ENCODE peak calls at places on chromosomes 1 and 21, in ten cellular contexts. One of them, this sample, is unnamed.

GRCh38 chr1:16998589-16998988 is 13.1 kb downstream of the ATP13A2 start:
- DNase-seq in left cardiac atrium: no peak
- DNase-seq in GM12865: no peak
- DNase-seq in aorta: no peak
- DNase-seq in NCI-H1105 treated with DMSO at 0.1 percent for 48 hours: no peak
- DNase-seq in pons: no peak
- DNase-seq in RPMI8226: no peak
- DNase-seq in HEK293T: no peak
- DNase-seq in kidney: no peak
- DNase-seq in stimulated activated CD4-positive, alpha-beta T cell treated with anti-CD3 and anti-CD28 coated beads, Interleukin-12 subunit alpha, Interleukin-12 subunit beta, amount 100 ng/mL, for 4 hours: no peak
- DNase-seq in this sample: no peak

GRCh38 chr1:51877434-51878306 is 857 bp downstream of the NRDC start:
- DNase-seq in left cardiac atrium: peak
- DNase-seq in GM12865: peak
- DNase-seq in aorta: peak
- DNase-seq in NCI-H1105 treated with DMSO at 0.1 percent for 48 hours: no peak
- DNase-seq in pons: peak
- DNase-seq in RPMI8226: peak
- DNase-seq in HEK293T: peak
- DNase-seq in kidney: no peak
- DNase-seq in stimulated activated CD4-positive, alpha-beta T cell treated with anti-CD3 and anti-CD28 coated beads, Interleukin-12 subunit alpha, Interleukin-12 subunit beta, amount 100 ng/mL, for 4 hours: no peak
- DNase-seq in this sample: no peak

GRCh38 chr21:33299181-33299752 is 25.5 kb upstream of the IFNAR1 start:
- DNase-seq in left cardiac atrium: no peak
- DNase-seq in GM12865: peak
- DNase-seq in aorta: no peak
- DNase-seq in NCI-H1105 treated with DMSO at 0.1 percent for 48 hours: no peak
- DNase-seq in pons: no peak
- DNase-seq in RPMI8226: peak
- DNase-seq in HEK293T: no peak
- DNase-seq in kidney: no peak
- DNase-seq in stimulated activated CD4-positive, alpha-beta T cell treated with anti-CD3 and anti-CD28 coated beads, Interleukin-12 subunit alpha, Interleukin-12 subunit beta, amount 100 ng/mL, for 4 hours: peak
- DNase-seq in this sample: no peak

GRCh38 chr1:108609483-108610066 is 49.7 kb downstream of the EEIG2 start:
- DNase-seq in left cardiac atrium: no peak
- DNase-seq in GM12865: no peak
- DNase-seq in aorta: no peak
- DNase-seq in NCI-H1105 treated with DMSO at 0.1 percent for 48 hours: peak
- DNase-seq in pons: no peak
- DNase-seq in RPMI8226: no peak
- DNase-seq in HEK293T: no peak
- DNase-seq in kidney: no peak
- DNase-seq in stimulated activated CD4-positive, alpha-beta T cell treated with anti-CD3 and anti-CD28 coated beads, Interleukin-12 subunit alpha, Interleukin-12 subunit beta, amount 100 ng/mL, for 4 hours: no peak
- DNase-seq in this sample: no peak

GRCh38 chr1:83964153-83964552 is 34.8 kb downstream of the TTLL7 start:
- DNase-seq in left cardiac atrium: no peak
- DNase-seq in GM12865: no peak
- DNase-seq in aorta: no peak
- DNase-seq in NCI-H1105 treated with DMSO at 0.1 percent for 48 hours: no peak
- DNase-seq in pons: no peak
- DNase-seq in RPMI8226: no peak
- DNase-seq in HEK293T: no peak
- DNase-seq in kidney: no peak
- DNase-seq in stimulated activated CD4-positive, alpha-beta T cell treated with anti-CD3 and anti-CD28 coated beads, Interleukin-12 subunit alpha, Interleukin-12 subunit beta, amount 100 ng/mL, for 4 hours: no peak
- DNase-seq in this sample: no peak

GRCh38 chr21:26961704-26962103 is 5.2 kb downstream of the ADAMTS5 start:
- DNase-seq in left cardiac atrium: no peak
- DNase-seq in GM12865: no peak
- DNase-seq in aorta: no peak
- DNase-seq in NCI-H1105 treated with DMSO at 0.1 percent for 48 hours: no peak
- DNase-seq in pons: no peak
- DNase-seq in RPMI8226: no peak
- DNase-seq in HEK293T: peak
- DNase-seq in kidney: no peak
- DNase-seq in stimulated activated CD4-positive, alpha-beta T cell treated with anti-CD3 and anti-CD28 coated beads, Interleukin-12 subunit alpha, Interleukin-12 subunit beta, amount 100 ng/mL, for 4 hours: no peak
- DNase-seq in this sample: no peak

GRCh38 chr1:39167632-39168209 is 36.8 kb upstream of the MACF1 start:
- DNase-seq in left cardiac atrium: no peak
- DNase-seq in GM12865: no peak
- DNase-seq in aorta: no peak
- DNase-seq in NCI-H1105 treated with DMSO at 0.1 percent for 48 hours: no peak
- DNase-seq in pons: no peak
- DNase-seq in RPMI8226: no peak
- DNase-seq in HEK293T: no peak
- DNase-seq in kidney: no peak
- DNase-seq in stimulated activated CD4-positive, alpha-beta T cell treated with anti-CD3 and anti-CD28 coated beads, Interleukin-12 subunit alpha, Interleukin-12 subunit beta, amount 100 ng/mL, for 4 hours: no peak
- DNase-seq in this sample: no peak

GRCh38 chr1:15454256-15454655 is 2.3 kb upstream of the CELA2A start:
- DNase-seq in left cardiac atrium: no peak
- DNase-seq in GM12865: no peak
- DNase-seq in aorta: no peak
- DNase-seq in NCI-H1105 treated with DMSO at 0.1 percent for 48 hours: no peak
- DNase-seq in pons: no peak
- DNase-seq in RPMI8226: no peak
- DNase-seq in HEK293T: no peak
- DNase-seq in kidney: no peak
- DNase-seq in stimulated activated CD4-positive, alpha-beta T cell treated with anti-CD3 and anti-CD28 coated beads, Interleukin-12 subunit alpha, Interleukin-12 subunit beta, amount 100 ng/mL, for 4 hours: no peak
- DNase-seq in this sample: no peak

GRCh38 chr1:75953461-75953860 is 21.3 kb upstream of the ASB17 start:
- DNase-seq in left cardiac atrium: no peak
- DNase-seq in GM12865: no peak
- DNase-seq in aorta: no peak
- DNase-seq in NCI-H1105 treated with DMSO at 0.1 percent for 48 hours: no peak
- DNase-seq in pons: no peak
- DNase-seq in RPMI8226: no peak
- DNase-seq in HEK293T: no peak
- DNase-seq in kidney: no peak
- DNase-seq in stimulated activated CD4-positive, alpha-beta T cell treated with anti-CD3 and anti-CD28 coated beads, Interleukin-12 subunit alpha, Interleukin-12 subunit beta, amount 100 ng/mL, for 4 hours: no peak
- DNase-seq in this sample: no peak

GRCh38 chr1:198890531-198890930 is 251.7 kb downstream of the PTPRC start:
- DNase-seq in left cardiac atrium: no peak
- DNase-seq in GM12865: no peak
- DNase-seq in aorta: no peak
- DNase-seq in NCI-H1105 treated with DMSO at 0.1 percent for 48 hours: peak
- DNase-seq in pons: no peak
- DNase-seq in RPMI8226: no peak
- DNase-seq in HEK293T: no peak
- DNase-seq in kidney: no peak
- DNase-seq in stimulated activated CD4-positive, alpha-beta T cell treated with anti-CD3 and anti-CD28 coated beads, Interleukin-12 subunit alpha, Interleukin-12 subunit beta, amount 100 ng/mL, for 4 hours: no peak
- DNase-seq in this sample: no peak

GRCh38 chr1:216332003-216332402 is 91.2 kb downstream of the USH2A start:
- DNase-seq in left cardiac atrium: no peak
- DNase-seq in GM12865: no peak
- DNase-seq in aorta: no peak
- DNase-seq in NCI-H1105 treated with DMSO at 0.1 percent for 48 hours: no peak
- DNase-seq in pons: no peak
- DNase-seq in RPMI8226: no peak
- DNase-seq in HEK293T: no peak
- DNase-seq in kidney: no peak
- DNase-seq in stimulated activated CD4-positive, alpha-beta T cell treated with anti-CD3 and anti-CD28 coated beads, Interleukin-12 subunit alpha, Interleukin-12 subunit beta, amount 100 ng/mL, for 4 hours: no peak
- DNase-seq in this sample: no peak

GRCh38 chr21:45356653-45357435 is 48.1 kb upstream of the COL18A1 start:
- DNase-seq in left cardiac atrium: no peak
- DNase-seq in GM12865: no peak
- DNase-seq in aorta: no peak
- DNase-seq in NCI-H1105 treated with DMSO at 0.1 percent for 48 hours: no peak
- DNase-seq in pons: no peak
- DNase-seq in RPMI8226: no peak
- DNase-seq in HEK293T: no peak
- DNase-seq in kidney: peak
- DNase-seq in stimulated activated CD4-positive, alpha-beta T cell treated with anti-CD3 and anti-CD28 coated beads, Interleukin-12 subunit alpha, Interleukin-12 subunit beta, amount 100 ng/mL, for 4 hours: no peak
- DNase-seq in this sample: no peak

GRCh38 chr1:64246294-64246917 is 43.0 kb downstream of the UBE2U start:
- DNase-seq in left cardiac atrium: no peak
- DNase-seq in GM12865: peak
- DNase-seq in aorta: no peak
- DNase-seq in NCI-H1105 treated with DMSO at 0.1 percent for 48 hours: peak
- DNase-seq in pons: peak
- DNase-seq in RPMI8226: no peak
- DNase-seq in HEK293T: no peak
- DNase-seq in kidney: no peak
- DNase-seq in stimulated activated CD4-positive, alpha-beta T cell treated with anti-CD3 and anti-CD28 coated beads, Interleukin-12 subunit alpha, Interleukin-12 subunit beta, amount 100 ng/mL, for 4 hours: no peak
- DNase-seq in this sample: no peak

GRCh38 chr21:28899744-28900143 is 92.9 kb downstream of the LTN1 start:
- DNase-seq in left cardiac atrium: no peak
- DNase-seq in GM12865: no peak
- DNase-seq in aorta: no peak
- DNase-seq in NCI-H1105 treated with DMSO at 0.1 percent for 48 hours: no peak
- DNase-seq in pons: no peak
- DNase-seq in RPMI8226: no peak
- DNase-seq in HEK293T: no peak
- DNase-seq in kidney: no peak
- DNase-seq in stimulated activated CD4-positive, alpha-beta T cell treated with anti-CD3 and anti-CD28 coated beads, Interleukin-12 subunit alpha, Interleukin-12 subunit beta, amount 100 ng/mL, for 4 hours: no peak
- DNase-seq in this sample: no peak

GRCh38 chr21:44300262-44300959 is 558 bp downstream of the PFKL start:
- DNase-seq in left cardiac atrium: peak
- DNase-seq in GM12865: peak
- DNase-seq in aorta: peak
- DNase-seq in NCI-H1105 treated with DMSO at 0.1 percent for 48 hours: no peak
- DNase-seq in pons: peak
- DNase-seq in RPMI8226: peak
- DNase-seq in HEK293T: peak
- DNase-seq in kidney: peak
- DNase-seq in stimulated activated CD4-positive, alpha-beta T cell treated with anti-CD3 and anti-CD28 coated beads, Interleukin-12 subunit alpha, Interleukin-12 subunit beta, amount 100 ng/mL, for 4 hours: peak
- DNase-seq in this sample: peak

GRCh38 chr1:180278193-180278556 is 48.1 kb downstream of the LHX4 start:
- DNase-seq in left cardiac atrium: no peak
- DNase-seq in GM12865: no peak
- DNase-seq in aorta: no peak
- DNase-seq in NCI-H1105 treated with DMSO at 0.1 percent for 48 hours: no peak
- DNase-seq in pons: peak
- DNase-seq in RPMI8226: no peak
- DNase-seq in HEK293T: no peak
- DNase-seq in kidney: no peak
- DNase-seq in stimulated activated CD4-positive, alpha-beta T cell treated with anti-CD3 and anti-CD28 coated beads, Interleukin-12 subunit alpha, Interleukin-12 subunit beta, amount 100 ng/mL, for 4 hours: no peak
- DNase-seq in this sample: no peak

GRCh38 chr1:9181990-9182783 is 52.4 kb upstream of the H6PD start:
- DNase-seq in left cardiac atrium: no peak
- DNase-seq in GM12865: peak
- DNase-seq in aorta: peak
- DNase-seq in NCI-H1105 treated with DMSO at 0.1 percent for 48 hours: peak
- DNase-seq in pons: no peak
- DNase-seq in RPMI8226: peak
- DNase-seq in HEK293T: no peak
- DNase-seq in kidney: peak
- DNase-seq in stimulated activated CD4-positive, alpha-beta T cell treated with anti-CD3 and anti-CD28 coated beads, Interleukin-12 subunit alpha, Interleukin-12 subunit beta, amount 100 ng/mL, for 4 hours: no peak
- DNase-seq in this sample: peak

GRCh38 chr1:30807318-30808066 is 49.9 kb upstream of the LAPTM5 start:
- DNase-seq in left cardiac atrium: peak
- DNase-seq in GM12865: no peak
- DNase-seq in aorta: no peak
- DNase-seq in NCI-H1105 treated with DMSO at 0.1 percent for 48 hours: peak
- DNase-seq in pons: no peak
- DNase-seq in RPMI8226: peak
- DNase-seq in HEK293T: peak
- DNase-seq in kidney: peak
- DNase-seq in stimulated activated CD4-positive, alpha-beta T cell treated with anti-CD3 and anti-CD28 coated beads, Interleukin-12 subunit alpha, Interleukin-12 subunit beta, amount 100 ng/mL, for 4 hours: no peak
- DNase-seq in this sample: no peak

GRCh38 chr1:21537932-21538630 is 28.9 kb downstream of the ALPL start:
- DNase-seq in left cardiac atrium: peak
- DNase-seq in GM12865: no peak
- DNase-seq in aorta: no peak
- DNase-seq in NCI-H1105 treated with DMSO at 0.1 percent for 48 hours: no peak
- DNase-seq in pons: no peak
- DNase-seq in RPMI8226: no peak
- DNase-seq in HEK293T: no peak
- DNase-seq in kidney: peak
- DNase-seq in stimulated activated CD4-positive, alpha-beta T cell treated with anti-CD3 and anti-CD28 coated beads, Interleukin-12 subunit alpha, Interleukin-12 subunit beta, amount 100 ng/mL, for 4 hours: no peak
- DNase-seq in this sample: peak

GRCh38 chr1:2802421-2802961 is 998 bp upstream of the TTC34 start:
- DNase-seq in left cardiac atrium: peak
- DNase-seq in GM12865: no peak
- DNase-seq in aorta: peak
- DNase-seq in NCI-H1105 treated with DMSO at 0.1 percent for 48 hours: no peak
- DNase-seq in pons: no peak
- DNase-seq in RPMI8226: no peak
- DNase-seq in HEK293T: no peak
- DNase-seq in kidney: peak
- DNase-seq in stimulated activated CD4-positive, alpha-beta T cell treated with anti-CD3 and anti-CD28 coated beads, Interleukin-12 subunit alpha, Interleukin-12 subunit beta, amount 100 ng/mL, for 4 hours: no peak
- DNase-seq in this sample: peak

GRCh38 chr1:188660573-188660972 is 1817.1 kb downstream of the BRINP3 start:
- DNase-seq in left cardiac atrium: no peak
- DNase-seq in GM12865: no peak
- DNase-seq in aorta: no peak
- DNase-seq in NCI-H1105 treated with DMSO at 0.1 percent for 48 hours: no peak
- DNase-seq in pons: no peak
- DNase-seq in RPMI8226: no peak
- DNase-seq in HEK293T: no peak
- DNase-seq in kidney: no peak
- DNase-seq in stimulated activated CD4-positive, alpha-beta T cell treated with anti-CD3 and anti-CD28 coated beads, Interleukin-12 subunit alpha, Interleukin-12 subunit beta, amount 100 ng/mL, for 4 hours: no peak
- DNase-seq in this sample: no peak

GRCh38 chr21:18801468-18801867 is 397.9 kb upstream of the TMPRSS15 start:
- DNase-seq in left cardiac atrium: no peak
- DNase-seq in GM12865: no peak
- DNase-seq in aorta: no peak
- DNase-seq in NCI-H1105 treated with DMSO at 0.1 percent for 48 hours: peak
- DNase-seq in pons: no peak
- DNase-seq in RPMI8226: peak
- DNase-seq in HEK293T: no peak
- DNase-seq in kidney: no peak
- DNase-seq in stimulated activated CD4-positive, alpha-beta T cell treated with anti-CD3 and anti-CD28 coated beads, Interleukin-12 subunit alpha, Interleukin-12 subunit beta, amount 100 ng/mL, for 4 hours: no peak
- DNase-seq in this sample: no peak

GRCh38 chr1:201538618-201539551 is at the start of gene NAV1:
- DNase-seq in left cardiac atrium: peak
- DNase-seq in GM12865: no peak
- DNase-seq in aorta: peak
- DNase-seq in NCI-H1105 treated with DMSO at 0.1 percent for 48 hours: peak
- DNase-seq in pons: no peak
- DNase-seq in RPMI8226: no peak
- DNase-seq in HEK293T: peak
- DNase-seq in kidney: peak
- DNase-seq in stimulated activated CD4-positive, alpha-beta T cell treated with anti-CD3 and anti-CD28 coated beads, Interleukin-12 subunit alpha, Interleukin-12 subunit beta, amount 100 ng/mL, for 4 hours: peak
- DNase-seq in this sample: peak

GRCh38 chr1:19734472-19734999 is 65.2 kb downstream of the TMCO4 start:
- DNase-seq in left cardiac atrium: no peak
- DNase-seq in GM12865: no peak
- DNase-seq in aorta: peak
- DNase-seq in NCI-H1105 treated with DMSO at 0.1 percent for 48 hours: no peak
- DNase-seq in pons: no peak
- DNase-seq in RPMI8226: no peak
- DNase-seq in HEK293T: no peak
- DNase-seq in kidney: peak
- DNase-seq in stimulated activated CD4-positive, alpha-beta T cell treated with anti-CD3 and anti-CD28 coated beads, Interleukin-12 subunit alpha, Interleukin-12 subunit beta, amount 100 ng/mL, for 4 hours: no peak
- DNase-seq in this sample: no peak

GRCh38 chr1:159598196-159598595 is 10.6 kb downstream of the APCS start:
- DNase-seq in left cardiac atrium: no peak
- DNase-seq in GM12865: no peak
- DNase-seq in aorta: no peak
- DNase-seq in NCI-H1105 treated with DMSO at 0.1 percent for 48 hours: no peak
- DNase-seq in pons: no peak
- DNase-seq in RPMI8226: no peak
- DNase-seq in HEK293T: no peak
- DNase-seq in kidney: no peak
- DNase-seq in stimulated activated CD4-positive, alpha-beta T cell treated with anti-CD3 and anti-CD28 coated beads, Interleukin-12 subunit alpha, Interleukin-12 subunit beta, amount 100 ng/mL, for 4 hours: no peak
- DNase-seq in this sample: no peak

GRCh38 chr1:203577874-203578464 is 48.7 kb upstream of the ATP2B4 start:
- DNase-seq in left cardiac atrium: no peak
- DNase-seq in GM12865: no peak
- DNase-seq in aorta: no peak
- DNase-seq in NCI-H1105 treated with DMSO at 0.1 percent for 48 hours: no peak
- DNase-seq in pons: no peak
- DNase-seq in RPMI8226: no peak
- DNase-seq in HEK293T: no peak
- DNase-seq in kidney: no peak
- DNase-seq in stimulated activated CD4-positive, alpha-beta T cell treated with anti-CD3 and anti-CD28 coated beads, Interleukin-12 subunit alpha, Interleukin-12 subunit beta, amount 100 ng/mL, for 4 hours: no peak
- DNase-seq in this sample: no peak